ENCODE peak calls at places on chromosomes 1 and 21, in six cellular contexts. L, E, X, F, S and M are unnamed samples.

GRCh38 chr1:235642943-235643371 is 6.6 kb downstream of the GNG4 start:
- DNase-seq in L (no peak), E (no peak), F (no peak), S (no peak), X (peak), M (no peak)

GRCh38 chr1:54803761-54804470 is 2.8 kb upstream of the TTC22 start:
- DNase-seq in S (no peak), L (no peak), E (peak), X (peak), F (no peak), M (no peak)

GRCh38 chr1:24142546-24143431 is at the start of gene IL22RA1:
- DNase-seq in F (no peak), L (peak), E (peak), S (peak), X (no peak), M (no peak)

GRCh38 chr21:36706951-36707762 is 8.2 kb downstream of the SIM2 start:
- DNase-seq in X (peak), F (no peak), S (no peak), L (no peak), E (peak), M (no peak)

GRCh38 chr1:195594322-195594721 is 1013.9 kb downstream of the KCNT2 start:
- DNase-seq in F (no peak), S (peak), X (no peak), L (no peak), E (no peak), M (no peak)

GRCh38 chr1:206803221-206803730 is 31.0 kb upstream of the IL10 start:
- DNase-seq in L (no peak), S (peak), X (no peak), E (peak), F (no peak), M (no peak)

GRCh38 chr1:158821723-158822122 is 9.4 kb upstream of the MNDA start:
- DNase-seq in F (no peak), L (no peak), S (no peak), E (no peak), X (no peak), M (no peak)

GRCh38 chr1:11940260-11940921 is 5.9 kb downstream of the PLOD1 start:
- DNase-seq in L (no peak), S (no peak), X (no peak), E (peak), F (no peak), M (no peak)

GRCh38 chr1:162074548-162074947 is 5.1 kb downstream of the NOS1AP start:
- DNase-seq in X (no peak), E (no peak), F (no peak), S (no peak), L (peak), M (no peak)

GRCh38 chr1:93839307-93839706 is 39.7 kb downstream of the DNTTIP2 start:
- DNase-seq in S (no peak), F (no peak), L (peak), X (no peak), E (no peak), M (no peak)

GRCh38 chr1:106912146-106912545 is 144.3 kb upstream of the PRMT6 start:
- DNase-seq in F (no peak), X (no peak), S (no peak), L (peak), E (no peak), M (no peak)

GRCh38 chr1:212532469-212533235 is 75.9 kb upstream of the ATF3 start:
- DNase-seq in L (no peak), S (no peak), F (no peak), X (no peak), E (no peak), M (no peak)

GRCh38 chr1:101235241-101235695 is 1.6 kb upstream of the S1PR1 start:
- DNase-seq in E (no peak), X (no peak), S (no peak), L (no peak), F (no peak), M (no peak)

GRCh38 chr1:1943834-1944570 is 24.9 kb upstream of the TMEM52 start:
- DNase-seq in E (peak), X (peak), L (peak), S (peak), F (peak), M (peak)

GRCh38 chr1:15826810-15827507 is 19.5 kb upstream of the UQCRHL start:
- DNase-seq in L (no peak), F (no peak), X (no peak), E (no peak), S (no peak), M (peak)

DNA sequence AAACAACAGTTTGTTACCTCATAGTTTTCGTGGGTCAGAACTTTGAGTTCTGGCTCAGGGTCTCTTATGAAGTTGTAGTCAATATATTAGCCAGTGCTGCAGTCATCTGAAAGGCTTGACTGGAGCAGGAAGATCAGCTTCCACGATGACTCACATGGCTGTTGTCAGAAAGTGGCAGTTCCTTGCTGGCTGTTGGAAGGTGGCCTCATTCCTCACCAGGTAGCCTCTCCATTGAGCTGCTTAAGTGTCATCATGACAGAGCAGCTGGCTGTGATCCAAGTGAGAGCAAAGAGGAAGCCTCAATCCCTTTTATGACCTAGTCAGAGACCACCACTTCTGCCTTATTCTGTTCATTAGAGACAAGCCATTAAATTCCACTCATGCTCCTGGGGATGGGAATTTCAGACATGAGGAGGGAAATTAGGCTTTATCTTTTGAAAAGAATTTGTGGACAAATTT is 5.6 kb downstream of the OSBPL9 start:
- DNase-seq in X (peak), S (no peak), F (peak), E (peak), L (peak), M (peak)
- H3K9ac ChIP-seq in X (no peak), S (no peak), F (no peak), E (no peak), L (peak), M (no peak)

GRCh38 chr1:200445213-200445612 is 35.4 kb upstream of the ZNF281 start:
- DNase-seq in S (no peak), E (no peak), L (peak), X (no peak), F (no peak), M (no peak)
- H3K9ac ChIP-seq in S (no peak), E (no peak), L (no peak), X (no peak), F (no peak), M (no peak)

DNA sequence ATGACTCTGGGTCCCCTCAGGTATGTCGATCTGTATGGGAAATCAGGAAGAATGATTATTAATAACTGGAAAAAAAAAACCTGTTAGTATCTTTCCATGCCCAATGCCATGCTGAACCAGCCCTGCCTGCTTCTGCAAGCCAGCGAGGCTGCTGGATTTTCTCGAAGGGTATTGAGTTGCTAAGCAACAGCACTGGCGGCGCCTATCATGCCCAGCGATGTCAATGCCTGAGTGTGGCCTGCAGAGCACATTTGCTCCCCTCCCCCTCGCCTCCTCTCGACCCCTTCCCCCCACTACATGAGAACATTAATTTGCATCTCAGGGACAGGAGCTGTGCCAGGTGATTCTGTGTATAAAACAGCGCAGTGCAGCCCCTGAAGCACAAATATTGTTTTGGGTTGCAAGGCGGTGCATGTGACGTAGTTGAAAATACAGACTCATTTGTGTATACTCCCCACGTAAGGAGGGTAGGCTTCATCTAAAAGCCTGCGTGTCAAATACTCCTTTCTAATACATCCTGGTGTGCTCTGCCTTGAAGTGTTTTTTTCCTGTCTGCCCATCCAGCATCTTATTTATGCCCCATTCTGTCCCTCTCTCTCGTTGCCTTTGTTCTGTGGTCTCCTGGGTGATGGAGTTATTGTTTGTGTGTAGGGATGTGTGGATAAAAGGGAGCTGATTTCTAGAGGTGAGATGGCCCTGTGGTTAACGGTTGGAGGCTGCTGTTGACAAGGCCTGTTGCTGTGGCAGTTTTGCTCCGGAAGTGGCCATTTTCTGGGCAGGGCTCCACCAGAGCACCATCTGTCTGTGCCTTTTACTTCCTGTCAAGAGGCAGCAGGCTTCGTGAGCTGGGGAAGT is 32.7 kb upstream of the ATP5PO start:
- DNase-seq in E (peak), X (peak), S (peak), F (peak), L (peak), M (peak)
- H3K9ac ChIP-seq in E (no peak), X (peak), S (peak), F (peak), L (peak), M (peak)

GRCh38 chr1:9207715-9208114 is 26.9 kb upstream of the H6PD start:
- DNase-seq in L (no peak), E (no peak), X (no peak), F (no peak), S (no peak), M (no peak)
- H3K9ac ChIP-seq in L (no peak), E (no peak), X (no peak), F (no peak), S (no peak), M (no peak)

GRCh38 chr1:155004352-155005075 is 1.9 kb downstream of the ZBTB7B start:
- DNase-seq in X (no peak), S (no peak), F (no peak), L (no peak), E (peak), M (peak)
- H3K9ac ChIP-seq in X (no peak), S (peak), F (peak), L (peak), E (peak), M (peak)

GRCh38 chr1:201761178-201761577 is 67.8 kb upstream of the IPO9 start:
- DNase-seq in X (peak), S (no peak), F (no peak), L (no peak), E (no peak), M (no peak)

GRCh38 chr1:201763439-201764140 is 65.4 kb upstream of the IPO9 start:
- DNase-seq in F (no peak), S (peak), L (no peak), X (no peak), E (no peak), M (no peak)

GRCh38 chr1:201760516-201760915 is 68.4 kb upstream of the IPO9 start:
- DNase-seq in L (no peak), X (no peak), F (no peak), S (no peak), E (no peak), M (no peak)

GRCh38 chr1:201764166-201764565 is 64.8 kb upstream of the IPO9 start:
- DNase-seq in E (no peak), X (no peak), F (no peak), S (peak), L (no peak), M (no peak)

GRCh38 chr1:201761871-201762270 is 67.1 kb upstream of the IPO9 start:
- DNase-seq in S (no peak), L (no peak), X (no peak), F (no peak), E (no peak), M (no peak)
- H3K9ac ChIP-seq in S (no peak), L (no peak), X (no peak), F (no peak), E (no peak), M (no peak)